ENCODE peak calls at places on chromosomes 3 and 15, in four cellular contexts. C, X, H and S are unnamed samples.

GRCh38 chr3:115698851-115699535 is 75.7 kb downstream of the GAP43 start:
- DNase-seq in H (no peak), X (no peak), C (no peak), S (no peak)

GRCh38 chr15:48507416-48508065 is 138.0 kb downstream of the FBN1 start:
- DNase-seq in C (peak; percentile 11), H (no peak), X (peak; percentile 77), S (peak; percentile 44)

GRCh38 chr3:39343076-39343717 is 13.7 kb downstream of the CCR8 start:
- DNase-seq in H (no peak), C (no peak), X (peak; percentile 6), S (peak; percentile 15)

GRCh38 chr15:75720297-75720696 is 7.6 kb upstream of the CSPG4 start:
- DNase-seq in H (no peak), C (no peak), X (no peak), S (no peak)

GRCh38 chr3:128775906-128776542 is 50.0 kb downstream of the RAB7A start:
- DNase-seq in X (no peak), H (no peak), C (no peak), S (no peak)

GRCh38 chr3:73621388-73621787 is 3.4 kb downstream of the PDZRN3 start:
- DNase-seq in C (no peak), X (no peak), H (no peak), S (no peak)

GRCh38 chr15:90306560-90306959 is 41.1 kb downstream of the NGRN start:
- DNase-seq in H (no peak), C (no peak), X (no peak), S (no peak)

GRCh38 chr3:126351771-126352475 is 5.3 kb downstream of the KLF15 start:
- DNase-seq in H (no peak), X (no peak), C (no peak), S (peak; percentile 38)

GRCh38 chr3:193598202-193598601 is 5.2 kb downstream of the OPA1 start:
- DNase-seq in X (no peak), C (no peak), H (no peak), S (no peak)

GRCh38 chr3:141218204-141218603 is 13.4 kb upstream of the PXYLP1 start:
- DNase-seq in X (no peak), H (no peak), C (no peak), S (no peak)

GRCh38 chr3:117563063-117563462 is 853.5 kb downstream of the TUSC7 start:
- DNase-seq in X (no peak), C (peak; percentile 23), H (no peak), S (no peak)

GRCh38 chr15:80093854-80094418 is 34.5 kb downstream of the ZFAND6 start:
- DNase-seq in H (no peak), X (peak; percentile 75), C (no peak), S (no peak)

GRCh38 chr3:23170306-23170705 is 32.8 kb upstream of the UBE2E2 start:
- DNase-seq in X (no peak), C (no peak), H (no peak), S (no peak)

GRCh38 chr3:100900671-100901070 is 92.5 kb downstream of the ABI3BP start:
- DNase-seq in X (peak; percentile 75), H (no peak), C (no peak), S (no peak)

GRCh38 chr15:67834593-67835348 is 5.1 kb downstream of the RNU6-1 start:
- DNase-seq in C (no peak), X (no peak), H (no peak), S (no peak)

GRCh38 chr3:32200490-32200889 is 38.0 kb upstream of the CMTM8 start:
- DNase-seq in C (no peak), X (peak; percentile 92), H (no peak), S (no peak)

GRCh38 chr15:26119322-26119721 is 256.2 kb upstream of the ATP10A start:
- DNase-seq in C (no peak), X (no peak), H (no peak), S (no peak)

GRCh38 chr3:27976933-27977332 is 254.8 kb upstream of the EOMES start:
- DNase-seq in C (no peak), X (no peak), H (no peak), S (peak; percentile 3)

GRCh38 chr3:37989821-37990480 is 635 bp upstream of the VILL start:
- DNase-seq in C (no peak), H (no peak), X (no peak), S (peak; percentile 31)

GRCh38 chr3:186385856-186386602 is 24.0 kb upstream of the DGKG start:
- DNase-seq in C (no peak), H (no peak), X (no peak), S (no peak)

GRCh38 chr3:125168711-125169410 is 43.7 kb downstream of the SLC12A8 start:
- DNase-seq in H (no peak), C (no peak), X (no peak), S (no peak)

GRCh38 chr3:177770821-177771220 is 573.5 kb upstream of the TBL1XR1 start:
- DNase-seq in C (no peak), H (no peak), X (no peak), S (no peak)
- H3K9me3 ChIP-seq in C (peaks cover 7% of the 10 kb centered on the region), H (no peaks in the 10 kb centered on the region), X (no peaks in the 10 kb centered on the region), S (peaks cover 7% of the 10 kb centered on the region)

GRCh38 chr3:6736781-6737180 is 124.1 kb upstream of the GRM7 start:
- DNase-seq in H (no peak), X (no peak), C (no peak), S (no peak)
- H3K9me3 ChIP-seq in H (no peaks in the 10 kb centered on the region), X (peaks cover 2% of the 10 kb centered on the region), C (peaks cover 6% of the 10 kb centered on the region), S (no peaks in the 10 kb centered on the region)

GRCh38 chr3:44734646-44735168 is 5.3 kb downstream of the ZNF501 start:
- DNase-seq in C (no peak), H (no peak), X (no peak), S (no peak)

DNA sequence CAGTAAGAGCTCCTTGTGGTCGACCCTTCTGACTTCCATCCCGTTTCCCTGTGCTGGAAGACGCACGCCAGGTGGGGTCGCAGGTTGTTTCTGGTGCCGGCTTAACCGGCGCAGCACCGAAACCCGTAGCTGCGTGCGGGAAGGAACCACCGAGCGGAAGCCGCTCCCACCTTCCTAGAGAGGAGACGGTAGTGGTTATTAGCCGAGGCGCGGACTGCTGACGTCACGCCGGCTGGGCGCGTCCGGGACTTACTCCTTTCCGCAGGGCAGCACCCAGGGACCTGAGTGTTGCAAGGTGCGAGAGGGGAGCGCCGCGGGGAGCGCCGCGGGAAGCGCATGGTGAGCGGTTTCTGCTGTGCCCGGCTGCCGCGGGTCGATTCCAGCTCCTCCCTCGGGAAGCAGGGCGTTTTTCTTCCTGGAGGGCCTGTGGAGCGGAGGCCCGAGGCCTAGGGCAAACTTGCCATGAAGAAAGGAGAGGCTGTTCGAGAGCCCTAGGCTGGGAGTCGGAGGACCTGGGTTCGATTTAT is at the start of gene ZNF501:
- DNase-seq in H (peak; percentile 84), X (peak; percentile 83), C (peak; percentile 67), S (peak; percentile 96)
- H3K9me3 ChIP-seq in H (peaks cover 58% of the 10 kb centered on the region), X (peaks cover 5% of the 10 kb centered on the region), C (peaks cover 62% of the 10 kb centered on the region), S (peaks cover 87% of the 10 kb centered on the region)

GRCh38 chr3:57923101-57923500 is 85.1 kb upstream of the FLNB start:
- DNase-seq in H (no peak), C (no peak), X (no peak), S (no peak)

GRCh38 chr3:57917611-57918010 is 90.6 kb upstream of the FLNB start:
- DNase-seq in H (no peak), C (no peak), X (no peak), S (no peak)

GRCh38 chr3:57919987-57920386 is 88.2 kb upstream of the FLNB start:
- DNase-seq in C (no peak), X (no peak), H (no peak), S (peak; percentile 38)

GRCh38 chr3:57918123-57918837 is 89.9 kb upstream of the FLNB start:
- DNase-seq in H (no peak), C (peak; percentile 34), X (no peak), S (no peak)
- H3K9me3 ChIP-seq in H (no peaks in the 10 kb centered on the region), C (no peaks in the 10 kb centered on the region), X (no peaks in the 10 kb centered on the region), S (no peaks in the 10 kb centered on the region)

DNA sequence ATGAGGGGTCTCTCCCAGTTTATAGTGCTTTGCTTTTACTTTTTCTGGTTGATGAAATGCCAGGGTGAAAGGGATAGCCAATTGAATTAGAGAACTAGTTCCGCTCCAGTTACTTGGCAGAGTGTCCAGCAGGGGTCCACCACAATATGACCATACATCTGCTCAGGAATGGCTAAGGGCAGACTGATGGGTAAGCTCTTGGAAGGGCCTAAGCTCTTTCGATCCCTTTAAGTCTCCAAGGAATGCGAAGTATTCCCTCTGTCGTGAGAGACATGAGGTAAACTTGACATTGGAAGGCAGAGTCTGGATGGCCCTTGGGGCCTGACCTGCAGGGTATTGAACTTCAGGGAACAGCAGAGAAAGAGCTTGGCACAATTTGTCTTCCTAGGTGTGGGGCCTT is 805.8 kb downstream of the PLOD2 start:
- DNase-seq in X (no peak), H (no peak), C (no peak), S (no peak)
- H3K9me3 ChIP-seq in X (no peaks in the 10 kb centered on the region), H (no peaks in the 10 kb centered on the region), C (no peaks in the 10 kb centered on the region), S (peaks cover 30% of the 10 kb centered on the region)

GRCh38 chr15:56227315-56227714 is 16.4 kb downstream of the RFX7 start:
- DNase-seq in C (no peak), H (no peak), X (no peak), S (no peak)
- H3K9me3 ChIP-seq in C (peaks cover 10% of the 10 kb centered on the region), H (peaks cover 16% of the 10 kb centered on the region), X (no peaks in the 10 kb centered on the region), S (peaks cover 38% of the 10 kb centered on the region)

GRCh38 chr3:41125258-41125657 is 74.0 kb upstream of the CTNNB1 start:
- DNase-seq in C (no peak), H (no peak), X (no peak), S (no peak)
- H3K9me3 ChIP-seq in C (no peaks in the 10 kb centered on the region), H (peaks cover 16% of the 10 kb centered on the region), X (no peaks in the 10 kb centered on the region), S (peaks cover 17% of the 10 kb centered on the region)